ENCODE peak calls at places on chromosome 14, in six cellular contexts. U is IMR-90, J is mesendoderm, L is mesenchymal stem cell, T is H1, M is trophoblast cell. C is an unnamed sample.

GRCh38 chr14:34035177-34035933 is 84.5 kb upstream of the EGLN3 start:
- DNase-seq in U (no peak), J (no peak), L (no peak), T (no peak), M (peak; percentile 62), C (no peak)

GRCh38 chr14:57290753-57291152 is 22.0 kb downstream of the AP5M1 start:
- DNase-seq in U (no peak), J (no peak), L (no peak), T (no peak), M (no peak), C (peak; percentile 70)

GRCh38 chr14:95189400-95190162 is 32.3 kb upstream of the DICER1 start:
- DNase-seq in U (no peak), J (no peak), L (no peak), T (no peak), M (no peak), C (no peak)

GRCh38 chr14:78197088-78197487 is 26.9 kb downstream of the NRXN3 start:
- DNase-seq in U (no peak), J (no peak), L (no peak), T (no peak), M (no peak), C (no peak)

GRCh38 chr14:65287264-65288131 is 125.0 kb upstream of the FUT8 start:
- DNase-seq in U (no peak), J (no peak), L (no peak), T (no peak), M (no peak), C (no peak)

GRCh38 chr14:72652179-72652578 is 241.7 kb downstream of the DPF3 start:
- DNase-seq in U (peak; percentile 67), J (no peak), L (no peak), T (no peak), M (no peak), C (no peak)

GRCh38 chr14:50012644-50013043 is 103.7 kb downstream of the VCPKMT start:
- DNase-seq in U (peak; percentile 78), J (no peak), L (no peak), T (no peak), M (no peak), C (no peak)

GRCh38 chr14:103896578-103896977 is 31.7 kb upstream of the TDRD9 start:
- DNase-seq in U (peak; percentile 6), J (peak; percentile 18), L (no peak), T (no peak), M (no peak), C (no peak)

GRCh38 chr14:49954171-49954631 is 61.3 kb downstream of the ARF6 start:
- DNase-seq in U (peak; percentile 71), J (no peak), L (peak; percentile 52), T (no peak), M (peak; percentile 58), C (no peak)

GRCh38 chr14:96039633-96040311 is 610 bp downstream of the C14orf132 start:
- DNase-seq in U (peak; percentile 16), J (peak; percentile 67), L (peak; percentile 50), T (peak; percentile 69), M (no peak), C (peak; percentile 46)

GRCh38 chr14:72439707-72440106 is 454.2 kb downstream of the DPF3 start:
- DNase-seq in U (no peak), J (no peak), L (no peak), T (no peak), M (no peak), C (no peak)

GRCh38 chr14:36363704-36364103 is 43.3 kb upstream of the MBIP start:
- DNase-seq in U (no peak), J (no peak), L (no peak), T (no peak), M (peak; percentile 51), C (no peak)

GRCh38 chr14:103522649-103523582 is at the start of gene CKB:
- DNase-seq in U (peak; percentile 45), J (peak; percentile 71), L (peak; percentile 71), T (peak; percentile 90), M (peak; percentile 50), C (peak; percentile 74)

GRCh38 chr14:104610749-104611310 is 6.3 kb upstream of the TMEM179 start:
- DNase-seq in U (no peak), J (no peak), L (no peak), T (no peak), M (no peak), C (no peak)

GRCh38 chr14:81727243-81727642 is 193.6 kb upstream of the SEL1L start:
- DNase-seq in U (no peak), J (no peak), L (no peak), T (no peak), M (no peak), C (no peak)

GRCh38 chr14:92589213-92589852 is 75.8 kb downstream of the RIN3 start:
- DNase-seq in U (peak; percentile 52), J (peak; percentile 30), L (peak; percentile 33), T (no peak), M (peak; percentile 73), C (no peak)

GRCh38 chr14:73744175-73744867 is 30.1 kb upstream of the PNMA1 start:
- DNase-seq in U (no peak), J (no peak), L (no peak), T (no peak), M (no peak), C (no peak)
- H3K4me3 ChIP-seq in U (no peak overlapping the region), J (no peak overlapping the region), L (no peak overlapping the region), T (no peak overlapping the region), M (no peak overlapping the region), C (no peak overlapping the region)

GRCh38 chr14:26888592-26888991 is 290.8 kb upstream of the NOVA1 start:
- DNase-seq in U (no peak), J (no peak), L (no peak), T (no peak), M (no peak), C (no peak)

DNA sequence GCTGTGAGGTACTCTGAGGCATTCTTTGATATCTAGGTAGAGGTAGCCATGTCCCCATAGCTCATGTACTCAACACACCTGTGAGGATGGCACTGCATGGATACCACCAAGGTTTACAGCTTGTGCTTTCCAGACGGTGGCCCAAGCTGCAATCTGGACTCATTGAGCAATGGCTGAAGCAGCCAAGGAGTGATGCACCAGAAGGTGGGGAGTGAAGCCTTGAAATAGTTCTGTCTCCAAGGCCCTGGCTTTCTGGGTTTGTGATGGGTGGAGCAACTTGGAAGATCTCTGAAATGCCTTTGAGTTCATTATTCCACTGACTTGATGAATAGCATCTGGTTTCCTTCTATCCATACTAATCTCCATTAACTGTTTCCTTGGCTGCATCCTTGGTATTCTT is 290.0 kb upstream of the NOVA1 start:
- DNase-seq in U (no peak), J (no peak), L (no peak), T (no peak), M (no peak), C (no peak)
- H3K23ac ChIP-seq in U (no peak overlapping the region), J (no peak overlapping the region), L (no peak overlapping the region), T (no peak overlapping the region), M (no peak overlapping the region), C (no peak overlapping the region)

GRCh38 chr14:77142289-77142814 is 761 bp upstream of the ZDHHC22 start:
- DNase-seq in U (no peak), J (peak; percentile 84), L (no peak), T (peak; percentile 54), M (no peak), C (no peak)

GRCh38 chr14:77139540-77140342 is 1.9 kb downstream of the ZDHHC22 start:
- DNase-seq in U (no peak), J (peak; percentile 90), L (peak; percentile 29), T (peak; percentile 93), M (peak; percentile 50), C (peak; percentile 60)

GRCh38 chr14:77140343-77140936 is 1.2 kb downstream of the ZDHHC22 start:
- DNase-seq in U (no peak), J (no peak), L (no peak), T (no peak), M (no peak), C (no peak)

GRCh38 chr14:77141592-77142288 is at the start of gene ZDHHC22:
- DNase-seq in U (no peak), J (peak; percentile 74), L (no peak), T (peak; percentile 81), M (no peak), C (no peak)

GRCh38 chr14:77140937-77141591 is 527 bp downstream of the ZDHHC22 start:
- DNase-seq in U (peak; percentile 18), J (peak; percentile 82), L (peak; percentile 44), T (peak; percentile 91), M (peak; percentile 23), C (peak; percentile 82)
- H3K27me3 ChIP-seq in U (peaks cover 75% of the 10 kb centered on the region), J (no peaks in the 10 kb centered on the region), L (peaks cover 93% of the 10 kb centered on the region), T (no peaks in the 10 kb centered on the region), M (peaks cover 43% of the 10 kb centered on the region), C (peaks cover 8% of the 10 kb centered on the region)

GRCh38 chr14:101788016-101788695 is 26.6 kb downstream of the PPP2R5C start:
- DNase-seq in U (no peak), J (no peak), L (no peak), T (no peak), M (no peak), C (no peak)
- H3K4me3 ChIP-seq in U (no peak overlapping the region), J (no peak overlapping the region), L (peak overlapping the region; percentile 33), T (no peak overlapping the region), M (no peak overlapping the region), C (no peak overlapping the region)

DNA sequence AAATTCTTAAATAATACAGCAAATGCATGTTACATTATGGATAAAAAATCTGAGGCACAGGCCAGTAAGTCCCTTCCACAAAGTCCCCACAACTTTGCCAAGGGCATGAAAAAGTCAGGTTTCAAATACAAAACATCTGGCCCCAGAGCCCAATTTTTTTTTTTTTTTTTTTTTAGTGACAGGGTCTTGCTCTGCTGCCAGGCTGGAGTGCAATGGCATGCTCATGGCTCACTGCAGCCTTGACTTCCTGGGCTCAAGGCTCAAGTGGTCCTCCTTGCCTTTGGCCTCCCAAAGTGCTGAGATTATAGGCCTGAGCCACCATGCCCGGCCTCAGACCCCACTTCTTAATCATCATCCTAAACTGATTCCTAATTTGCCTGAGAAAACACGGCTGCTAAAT is 3.1 kb upstream of the TTC8 start:
- DNase-seq in U (no peak), J (no peak), L (no peak), T (no peak), M (no peak), C (no peak)
- H3K23ac ChIP-seq in U (no peak overlapping the region), J (no peak overlapping the region), L (no peak overlapping the region), T (no peak overlapping the region), M (no peak overlapping the region), C (no peak overlapping the region)

GRCh38 chr14:67541448-67542387 is 8.6 kb downstream of the PLEKHH1 start:
- DNase-seq in U (no peak), J (peak; percentile 83), L (no peak), T (peak; percentile 69), M (peak; percentile 10), C (no peak)

GRCh38 chr14:67536087-67536486 is 3.0 kb downstream of the PLEKHH1 start:
- DNase-seq in U (no peak), J (no peak), L (no peak), T (no peak), M (no peak), C (no peak)

GRCh38 chr14:67539116-67539515 is 6.0 kb downstream of the PLEKHH1 start:
- DNase-seq in U (no peak), J (no peak), L (no peak), T (no peak), M (no peak), C (peak; percentile 51)

GRCh38 chr14:67538501-67538900 is 5.4 kb downstream of the PLEKHH1 start:
- DNase-seq in U (no peak), J (no peak), L (no peak), T (no peak), M (no peak), C (no peak)

GRCh38 chr14:67537736-67538135 is 4.6 kb downstream of the PLEKHH1 start:
- DNase-seq in U (no peak), J (no peak), L (no peak), T (no peak), M (no peak), C (no peak)
- H3K27me3 ChIP-seq in U (peaks cover 43% of the 10 kb centered on the region), J (no peaks in the 10 kb centered on the region), L (no peaks in the 10 kb centered on the region), T (no peaks in the 10 kb centered on the region), M (no peaks in the 10 kb centered on the region), C (no peaks in the 10 kb centered on the region)

GRCh38 chr14:32978691-32979255 is 40.1 kb downstream of the NPAS3 start:
- DNase-seq in U (no peak), J (no peak), L (no peak), T (no peak), M (peak; percentile 69), C (no peak)
- H3K4me3 ChIP-seq in U (no peak overlapping the region), J (no peak overlapping the region), L (no peak overlapping the region), T (no peak overlapping the region), M (no peak overlapping the region), C (no peak overlapping the region)